ENCODE peak calls at places on chromosomes 6 and 20, in four cellular contexts. X is SK-MEL-5, Q is HFFc6, A is fibroblast of lung. J is an unnamed sample.

GRCh38 chr6:80440496-80441160 is 334.2 kb downstream of the BCKDHB start:
- DNase-seq in Q (no peak), X (no peak), A (peak; percentile 50), J (no peak)

GRCh38 chr6:110232456-110232855 is 52.2 kb downstream of the CDC40 start:
- DNase-seq in X (no peak), Q (peak; percentile 24), A (peak; percentile 46), J (no peak)

GRCh38 chr6:149393002-149393679 is 6.9 kb upstream of the SUMO4 start:
- DNase-seq in X (no peak), Q (no peak), A (peak; percentile 40), J (no peak)

GRCh38 chr6:44245912-44246662 is 814 bp upstream of the HSP90AB1 start:
- DNase-seq in A (peak; percentile 86), X (peak; percentile 81), Q (peak; percentile 71), J (no peak)

GRCh38 chr20:23234311-23235078 is 116.1 kb upstream of the NXT1 start:
- DNase-seq in Q (no peak), A (no peak), X (no peak), J (no peak)

GRCh38 chr6:4616311-4616710 is 159.9 kb upstream of the CDYL start:
- DNase-seq in A (no peak), Q (no peak), X (no peak), J (no peak)

GRCh38 chr6:162313922-162314660 is 413.5 kb downstream of the PRKN start:
- DNase-seq in X (no peak), A (peak; percentile 70), Q (no peak), J (no peak)

GRCh38 chr6:108733706-108734105 is 114.5 kb upstream of the ARMC2 start:
- DNase-seq in A (no peak), Q (no peak), X (no peak), J (no peak)

GRCh38 chr6:46325561-46326525 is 155.1 kb upstream of the ENPP5 start:
- DNase-seq in X (no peak), A (peak; percentile 87), Q (no peak), J (no peak)

GRCh38 chr20:25039697-25040437 is 18.1 kb downstream of the ACSS1 start:
- DNase-seq in X (no peak), A (peak; percentile 72), Q (no peak), J (no peak)

GRCh38 chr6:57177545-57178225 is 5.6 kb downstream of the BAG2 start:
- DNase-seq in X (no peak), Q (no peak), A (no peak), J (no peak)

GRCh38 chr6:9646346-9647042 is 768.4 kb downstream of the TFAP2A start:
- DNase-seq in X (no peak), Q (peak; percentile 2), A (peak; percentile 63), J (no peak)